ENCODE peak calls at places on chromosomes 1 and 21, in eight cellular contexts. F, D, I, Y, T, B, U and W are unnamed samples. For H3K36me3, the result is how much of the 10 kb centered on the place peaks cover.

GRCh38 chr21:37702241-37702640 is 214.0 kb downstream of the KCNJ6 start:
- DNase-seq in F (no peak), D (no peak), I (no peak), Y (no peak), T (no peak), B (no peak), U (no peak), W (no peak)

GRCh38 chr1:16614361-16615252 is 1.2 kb upstream of the NBPF1 start:
- DNase-seq in F (peak), D (peak), I (peak), Y (no peak), T (peak), B (no peak), U (peak), W (peak)

GRCh38 chr1:173048629-173049326 is 2.0 kb downstream of the TNFSF18 start:
- DNase-seq in F (no peak), D (no peak), I (no peak), Y (no peak), T (no peak), B (peak), U (no peak), W (no peak)

GRCh38 chr1:81364075-81364474 is 436.7 kb upstream of the ADGRL2 start:
- DNase-seq in F (no peak), D (no peak), I (no peak), Y (no peak), T (no peak), B (no peak), U (no peak), W (no peak)

GRCh38 chr1:9101510-9102146 is 27.3 kb downstream of the GPR157 start:
- DNase-seq in F (peak), D (peak), I (no peak), Y (no peak), T (peak), B (peak), U (no peak), W (peak)

GRCh38 chr21:15343066-15343465 is 278.3 kb upstream of the NRIP1 start:
- DNase-seq in F (no peak), D (no peak), I (no peak), Y (no peak), T (no peak), B (peak), U (no peak), W (no peak)

GRCh38 chr1:210448293-210448892 is 119.7 kb downstream of the HHAT start:
- DNase-seq in F (no peak), D (peak), I (no peak), Y (no peak), T (peak), B (peak), U (no peak), W (peak)

GRCh38 chr1:235087906-235088305 is 40.7 kb downstream of the TOMM20 start:
- DNase-seq in F (no peak), D (no peak), I (no peak), Y (no peak), T (no peak), B (no peak), U (no peak), W (peak)

GRCh38 chr1:8094481-8095241 is 68.6 kb upstream of the ERRFI1 start:
- DNase-seq in F (no peak), D (no peak), I (no peak), Y (no peak), T (peak), B (peak), U (no peak), W (no peak)

GRCh38 chr1:174077755-174078490 is 55.8 kb upstream of the RC3H1 start:
- DNase-seq in F (no peak), D (peak), I (no peak), Y (no peak), T (no peak), B (no peak), U (no peak), W (peak)

GRCh38 chr1:116586741-116587143 is 15.9 kb upstream of the CD58 start:
- DNase-seq in F (no peak), D (peak), I (no peak), Y (no peak), T (no peak), B (no peak), U (no peak), W (no peak)

GRCh38 chr1:240499012-240499411 is 112.9 kb downstream of the GREM2 start:
- DNase-seq in F (no peak), D (no peak), I (no peak), Y (no peak), T (no peak), B (peak), U (no peak), W (no peak)

GRCh38 chr1:110579460-110579859 is 26.7 kb downstream of the KCNA2 start:
- DNase-seq in F (no peak), D (no peak), I (no peak), Y (no peak), T (no peak), B (no peak), U (peak), W (no peak)

GRCh38 chr1:118100686-118101300 is 84.2 kb downstream of the SPAG17 start:
- DNase-seq in F (no peak), D (no peak), I (no peak), Y (no peak), T (peak), B (no peak), U (no peak), W (no peak)

GRCh38 chr1:177305040-177306018 is 134.6 kb downstream of the BRINP2 start:
- DNase-seq in F (no peak), D (no peak), I (no peak), Y (no peak), T (no peak), B (no peak), U (no peak), W (peak)

GRCh38 chr21:43934116-43934515 is 69.1 kb downstream of the AGPAT3 start:
- DNase-seq in F (no peak), D (no peak), I (no peak), Y (no peak), T (no peak), B (no peak), U (no peak), W (no peak)

GRCh38 chr1:47216278-47217059 is 15.6 kb downstream of the TAL1 start:
- DNase-seq in F (no peak), D (no peak), I (no peak), Y (no peak), T (no peak), B (no peak), U (no peak), W (peak)

GRCh38 chr1:86774305-86775304 is 70.2 kb downstream of the SH3GLB1 start:
- DNase-seq in F (peak), D (peak), I (peak), Y (peak), T (peak), B (peak), U (peak), W (peak)

GRCh38 chr1:247357781-247358211 is 26.1 kb upstream of the ZNF496 start:
- DNase-seq in F (peak), D (no peak), I (no peak), Y (peak), T (peak), B (peak), U (no peak), W (peak)

GRCh38 chr1:53112271-53112774 is 30.1 kb downstream of the SLC1A7 start:
- DNase-seq in F (no peak), D (no peak), I (no peak), Y (no peak), T (no peak), B (peak), U (no peak), W (no peak)

GRCh38 chr1:156876281-156876680 is 15.6 kb downstream of the NTRK1 start:
- DNase-seq in F (no peak), D (peak), I (no peak), Y (no peak), T (no peak), B (no peak), U (no peak), W (peak)

GRCh38 chr1:203006948-203007871 is at the start of gene TMEM183A:
- DNase-seq in F (peak), D (peak), I (peak), Y (peak), T (peak), B (peak), U (peak), W (peak)

GRCh38 chr1:203011582-203011981 is 4.4 kb downstream of the TMEM183A start:
- DNase-seq in F (no peak), D (no peak), I (no peak), Y (no peak), T (no peak), B (no peak), U (no peak), W (no peak)

DNA sequence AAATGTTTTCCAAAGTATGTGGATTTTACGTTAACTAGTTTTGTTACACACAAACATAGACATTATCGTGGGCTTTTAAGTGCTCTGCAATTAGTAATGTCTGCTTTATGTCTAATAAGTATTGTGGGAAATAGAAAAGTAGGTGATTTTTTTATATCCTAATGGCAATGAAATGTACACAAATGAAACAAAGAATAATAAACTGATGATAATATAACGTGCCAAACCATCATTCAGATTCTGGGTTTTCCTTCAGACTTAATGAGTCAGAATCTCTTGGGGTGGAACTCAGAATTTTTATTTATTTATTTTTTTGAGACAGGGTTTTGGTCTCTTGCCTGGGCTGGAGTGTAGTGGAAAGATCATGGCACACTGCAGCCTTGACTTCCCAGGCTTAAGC is 2.0 kb downstream of the TMEM183A start:
- DNase-seq in F (no peak), D (no peak), I (no peak), Y (no peak), T (no peak), B (no peak), U (no peak), W (no peak)
- H3K36me3 ChIP-seq in F (under half), D (under half), I (under half), Y (under half), T (under half), B (under half), U (under half), W (half or more)

DNA sequence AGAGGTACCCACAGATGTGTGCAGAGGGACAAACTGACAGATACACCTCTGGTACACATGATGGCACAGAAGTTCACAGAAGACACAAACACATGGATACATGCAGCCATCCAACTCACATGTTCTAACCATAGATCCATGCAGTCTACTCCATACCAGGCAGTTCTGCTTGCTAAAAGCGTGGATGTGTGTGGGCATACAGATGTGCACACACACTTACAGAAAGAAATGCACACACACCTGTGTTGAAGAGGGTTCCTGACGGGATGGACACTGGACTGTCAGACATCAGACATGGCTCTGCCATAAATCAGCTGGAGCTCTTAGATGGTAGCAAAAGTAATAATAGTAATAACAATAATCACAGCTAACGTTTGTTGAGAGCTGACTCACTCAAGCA is 6.8 kb downstream of the CD52 start:
- DNase-seq in F (no peak), D (no peak), I (peak), Y (no peak), T (no peak), B (no peak), U (no peak), W (no peak)
- H3K36me3 ChIP-seq in F (under half), D (under half), I (under half), Y (under half), T (under half), B (under half), U (under half), W (under half)

GRCh38 chr21:38816400-38816973 is 10.8 kb downstream of the ETS2 start:
- DNase-seq in F (no peak), D (no peak), I (no peak), Y (no peak), T (no peak), B (no peak), U (no peak), W (no peak)

GRCh38 chr21:38814126-38815059 is 8.7 kb downstream of the ETS2 start:
- DNase-seq in F (no peak), D (peak), I (no peak), Y (no peak), T (peak), B (no peak), U (no peak), W (peak)

GRCh38 chr21:38813143-38813542 is 7.4 kb downstream of the ETS2 start:
- DNase-seq in F (no peak), D (no peak), I (no peak), Y (no peak), T (no peak), B (no peak), U (no peak), W (peak)

GRCh38 chr21:38813554-38813953 is 7.8 kb downstream of the ETS2 start:
- DNase-seq in F (no peak), D (no peak), I (no peak), Y (no peak), T (peak), B (no peak), U (no peak), W (no peak)

DNA sequence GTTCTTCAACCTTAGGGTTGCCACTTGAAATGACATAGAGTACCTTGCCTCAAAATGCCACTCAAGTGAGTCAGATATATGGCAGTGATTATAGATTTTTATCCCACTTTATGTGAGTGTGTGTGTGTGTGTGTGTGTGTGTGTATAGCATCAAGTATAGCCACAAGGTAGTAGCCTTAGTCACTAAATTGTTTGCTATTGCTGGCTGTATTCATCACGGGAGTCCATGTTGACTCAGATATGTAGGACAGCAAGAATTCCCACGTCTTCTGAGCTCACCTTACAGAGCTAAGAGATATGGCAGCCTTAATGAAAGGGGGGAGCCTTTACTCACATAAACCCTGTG is 9.3 kb downstream of the ETS2 start:
- DNase-seq in F (no peak), D (no peak), I (no peak), Y (no peak), T (peak), B (no peak), U (no peak), W (no peak)
- H3K36me3 ChIP-seq in F (under half), D (under half), I (half or more), Y (under half), T (under half), B (half or more), U (half or more), W (half or more)

GRCh38 chr1:80274256-80274655 is 1267.7 kb upstream of the ADGRL4 start:
- DNase-seq in F (no peak), D (no peak), I (no peak), Y (no peak), T (no peak), B (no peak), U (no peak), W (no peak)

GRCh38 chr1:80272495-80272894 is 1266.0 kb upstream of the ADGRL4 start:
- DNase-seq in F (no peak), D (no peak), I (no peak), Y (no peak), T (no peak), B (no peak), U (no peak), W (no peak)
- H3K36me3 ChIP-seq in F (under half), D (under half), I (under half), Y (under half), T (under half), B (under half), U (under half), W (under half)

GRCh38 chr1:12005488-12006166 is 13.7 kb upstream of the MIIP start:
- DNase-seq in F (no peak), D (no peak), I (no peak), Y (peak), T (no peak), B (no peak), U (no peak), W (no peak)

GRCh38 chr1:12007204-12007603 is 12.1 kb upstream of the MIIP start:
- DNase-seq in F (no peak), D (no peak), I (peak), Y (no peak), T (no peak), B (no peak), U (no peak), W (no peak)

GRCh38 chr1:12009318-12010001 is 9.8 kb upstream of the MIIP start:
- DNase-seq in F (no peak), D (no peak), I (peak), Y (no peak), T (no peak), B (no peak), U (no peak), W (no peak)

GRCh38 chr1:12003762-12004161 is 15.5 kb upstream of the MIIP start:
- DNase-seq in F (no peak), D (no peak), I (no peak), Y (no peak), T (no peak), B (no peak), U (no peak), W (no peak)

DNA sequence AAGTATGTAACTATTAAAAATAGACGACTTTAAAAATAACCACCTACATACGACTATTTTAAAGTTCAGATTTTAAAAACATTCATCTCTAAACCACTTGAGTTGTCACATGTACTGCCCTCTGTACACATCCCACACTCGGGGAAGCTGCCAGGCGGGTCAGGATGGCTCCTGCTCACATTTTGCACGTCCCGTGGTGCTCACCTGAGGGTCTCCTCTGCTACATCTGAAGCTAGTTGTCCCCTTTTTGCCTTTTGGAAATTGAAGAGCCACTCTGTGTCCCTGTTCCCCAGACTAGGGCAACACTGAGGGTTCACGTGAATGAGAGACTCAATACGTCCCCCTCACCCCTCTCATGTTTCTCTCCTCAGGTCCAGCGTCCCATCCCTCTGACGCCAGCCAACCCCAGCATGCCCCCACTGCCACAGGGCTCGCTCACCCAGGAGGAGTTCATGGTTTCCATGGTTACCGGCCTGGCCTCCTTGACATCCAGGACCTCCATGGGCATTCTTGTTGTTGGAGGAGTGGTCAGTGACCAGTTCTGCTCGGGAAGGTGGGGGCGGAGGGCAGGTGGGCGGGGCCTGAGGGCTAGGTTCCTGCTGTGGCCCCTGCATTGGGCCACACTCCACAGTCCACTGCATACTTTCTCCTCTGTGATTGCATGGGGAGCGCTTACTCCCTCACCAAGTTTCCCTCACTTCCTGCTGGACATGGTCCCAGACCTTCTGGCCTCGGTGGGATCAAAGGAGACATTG is 13.0 kb upstream of the MIIP start:
- DNase-seq in F (no peak), D (no peak), I (peak), Y (no peak), T (no peak), B (no peak), U (no peak), W (no peak)
- H3K36me3 ChIP-seq in F (under half), D (under half), I (half or more), Y (under half), T (under half), B (half or more), U (half or more), W (half or more)

DNA sequence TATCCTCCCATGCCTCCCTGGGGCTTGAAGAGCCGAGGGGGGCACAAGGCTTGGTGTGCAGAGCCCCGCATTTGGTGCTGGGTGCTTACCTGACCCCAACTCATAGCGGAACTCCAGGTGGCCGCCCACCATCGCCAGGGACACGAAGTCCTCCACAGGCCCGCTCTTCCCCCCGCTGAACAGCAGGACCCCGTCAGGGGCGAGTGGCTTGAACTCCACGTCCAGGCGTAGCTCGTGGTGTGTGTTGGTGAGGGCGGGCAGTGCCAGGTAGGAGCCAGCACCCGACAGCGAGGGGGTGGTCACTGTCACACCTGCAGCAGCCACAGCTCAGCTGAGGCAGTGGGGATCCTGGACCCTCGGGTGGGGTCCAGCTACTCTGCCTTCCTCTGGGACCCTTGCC is 17.2 kb downstream of the LDLRAD2 start:
- DNase-seq in F (no peak), D (no peak), I (no peak), Y (no peak), T (no peak), B (no peak), U (no peak), W (no peak)
- H3K36me3 ChIP-seq in F (under half), D (under half), I (half or more), Y (under half), T (under half), B (half or more), U (half or more), W (half or more)